ENCODE peak calls at places on chromosome 19, in nine cellular contexts. O, P, V, L, X, B, D, T and U are unnamed samples.

GRCh38 chr19:40771101-40771539 is 4.2 kb upstream of the MIA start:
- DNase-seq in V (no peak), L (peak; percentile 49), T (peak; percentile 27), D (peak; percentile 29), O (no peak), B (no peak), X (no peak), P (no peak), U (no peak)

GRCh38 chr19:29191005-29191404 is 21.9 kb downstream of the UQCRFS1 start:
- DNase-seq in X (no peak), B (no peak), D (no peak), V (no peak), O (no peak), P (no peak), T (no peak), L (no peak), U (no peak)

GRCh38 chr19:33950141-33950805 is 153.6 kb downstream of the KCTD15 start:
- DNase-seq in B (no peak), D (no peak), T (no peak), L (no peak), P (no peak), V (no peak), O (no peak), X (no peak), U (no peak)

GRCh38 chr19:52724701-52725514 is 9.9 kb downstream of the ZNF611 start:
- DNase-seq in T (no peak), L (no peak), B (no peak), D (no peak), V (no peak), X (no peak), O (no peak), P (no peak), U (no peak)

GRCh38 chr19:55189424-55189823 is 9.3 kb upstream of the SYT5 start:
- DNase-seq in X (peak; percentile 81), O (no peak), P (no peak), L (no peak), D (peak; percentile 28), B (no peak), V (no peak), T (no peak), U (no peak)

GRCh38 chr19:57800696-57801095 is 14.0 kb downstream of the ZNF552 start:
- DNase-seq in D (no peak), O (no peak), V (no peak), L (no peak), T (no peak), B (no peak), X (no peak), P (no peak), U (no peak)

GRCh38 chr19:30227071-30227621 is 145.0 kb upstream of the ZNF536 start:
- DNase-seq in L (no peak), T (no peak), X (no peak), B (no peak), O (peak; percentile 19), P (no peak), D (no peak), V (no peak), U (no peak)

GRCh38 chr19:55494172-55494761 is 6.0 kb downstream of the SSC5D start:
- DNase-seq in L (no peak), P (peak; percentile 34), T (no peak), O (peak; percentile 68), D (no peak), X (peak; percentile 53), B (no peak), V (no peak), U (peak; percentile 60)

GRCh38 chr19:17953316-17953801 is 13.5 kb upstream of the KCNN1 start:
- DNase-seq in T (no peak), L (no peak), P (no peak), O (no peak), X (no peak), V (no peak), B (no peak), D (no peak), U (no peak)

GRCh38 chr19:28245937-28246336 is 967.0 kb downstream of the UQCRFS1 start:
- DNase-seq in P (no peak), X (no peak), B (no peak), V (no peak), T (no peak), O (no peak), D (no peak), L (no peak), U (no peak)

GRCh38 chr19:2166741-2167738 is 3.3 kb downstream of the DOT1L start:
- DNase-seq in X (peak; percentile 82), B (peak; percentile 61), O (peak; percentile 88), D (no peak), L (no peak), T (peak; percentile 70), V (no peak), P (no peak), U (no peak)

GRCh38 chr19:46714523-46715106 is 2.3 kb downstream of the PRKD2 start:
- DNase-seq in B (no peak), L (peak; percentile 34), D (no peak), X (no peak), P (peak; percentile 84), O (no peak), V (peak; percentile 65), T (no peak), U (no peak)

GRCh38 chr19:34938886-34939285 is 12.2 kb downstream of the ZNF30 start:
- DNase-seq in D (no peak), P (no peak), L (no peak), T (no peak), X (no peak), V (no peak), B (no peak), O (no peak), U (no peak)

GRCh38 chr19:46639356-46640061 is 3.5 kb upstream of the GNG8 start:
- DNase-seq in T (no peak), X (peak; percentile 85), D (peak; percentile 68), O (peak; percentile 64), B (no peak), P (peak; percentile 75), L (no peak), V (peak; percentile 60), U (peak; percentile 90)

GRCh38 chr19:58550362-58551122 is 4.4 kb downstream of the CHMP2A start:
- DNase-seq in B (no peak), T (no peak), X (no peak), D (no peak), P (no peak), V (no peak), O (no peak), L (no peak), U (peak; percentile 12)

GRCh38 chr19:58479736-58480480 is 3.8 kb downstream of the ZNF446 start:
- DNase-seq in P (no peak), D (no peak), V (no peak), T (no peak), B (no peak), L (no peak), O (no peak), X (no peak), U (no peak)

GRCh38 chr19:34482380-34483250 is 1.1 kb downstream of the WTIP start:
- DNase-seq in T (no peak), L (no peak), O (peak; percentile 40), B (no peak), V (no peak), P (peak; percentile 11), X (peak; percentile 71), D (no peak), U (no peak)

GRCh38 chr19:31256601-31256990 is 92.6 kb downstream of the TSHZ3 start:
- DNase-seq in B (no peak), X (no peak), T (no peak), O (no peak), D (no peak), V (no peak), P (no peak), L (no peak), U (no peak)

GRCh38 chr19:45444318-45445041 is 20.8 kb upstream of the ERCC1 start:
- DNase-seq in V (peak; percentile 86), D (peak; percentile 62), P (peak; percentile 83), O (peak; percentile 98), X (peak; percentile 91), L (peak; percentile 94), T (peak; percentile 85), B (peak; percentile 91), U (peak; percentile 81)

GRCh38 chr19:11234486-11235075 is 4.8 kb upstream of the ANGPTL8 start:
- DNase-seq in L (no peak), D (no peak), T (no peak), B (no peak), X (no peak), V (no peak), P (no peak), O (no peak), U (no peak)

GRCh38 chr19:49699364-49699763 is 8.4 kb downstream of the CPT1C start:
- DNase-seq in T (no peak), O (no peak), P (no peak), D (no peak), L (no peak), V (no peak), B (no peak), X (no peak), U (no peak)

GRCh38 chr19:10104665-10105221 is 1.4 kb upstream of the PPAN start:
- DNase-seq in X (no peak), P (peak; percentile 95), O (no peak), B (no peak), D (peak; percentile 91), V (peak; percentile 75), T (peak; percentile 76), L (no peak), U (peak; percentile 66)

GRCh38 chr19:50358483-50359431 is 6.7 kb downstream of the NAPSA start:
- DNase-seq in L (no peak), D (no peak), P (peak; percentile 74), T (peak; percentile 55), O (peak; percentile 86), B (no peak), V (peak; percentile 77), X (peak; percentile 92), U (no peak)

GRCh38 chr19:13154241-13154778 is 4.1 kb downstream of the IER2 start:
- DNase-seq in D (peak; percentile 55), X (peak; percentile 82), V (peak; percentile 78), P (peak; percentile 86), O (peak; percentile 88), L (peak; percentile 84), T (peak; percentile 92), B (peak; percentile 92), U (peak; percentile 80)